ENCODE peak calls at places on chromosome 4, in seven cellular contexts. F is mucosa of descending colon; Z is activated CD4-positive, alpha-beta T cell treated with anti-CD3 and anti-CD28 coated beads, Interleukin-2, amount 10 ng/mL, durations not matched to agents 24 days and 14 days; V is fibroblast of the aortic adventitia; M is HEK293T; L is body of pancreas; P is activated naive CD8-positive, alpha-beta T cell treated with anti-CD3 and anti-CD28 coated beads, Interleukin-2, amount 50 U/mL, for 16 hours. C is an unnamed sample.

GRCh38 chr4:83320548-83320947 is 14.1 kb downstream of the HPSE start:
- DNase-seq in P (no peak), F (peak; percentile 36), M (no peak), L (peak; percentile 26), V (peak; percentile 32), Z (peak; percentile 67), C (no peak)

GRCh38 chr4:152680988-152681731 is 1.4 kb upstream of the TMEM154 start:
- DNase-seq in V (peak; percentile 28), Z (no peak), L (no peak), P (no peak), M (no peak), F (no peak), C (no peak)

GRCh38 chr4:76772498-76773106 is 125.3 kb downstream of the SOWAHB start:
- DNase-seq in L (no peak), M (no peak), F (no peak), Z (no peak), P (no peak), V (peak; percentile 85), C (no peak)

GRCh38 chr4:71559957-71560541 is 221.2 kb downstream of the SLC4A4 start:
- DNase-seq in V (peak; percentile 54), F (no peak), L (no peak), P (no peak), M (no peak), Z (no peak), C (no peak)

GRCh38 chr4:182449186-182449880 is 206.1 kb downstream of the TENM3 start:
- DNase-seq in Z (no peak), F (no peak), L (no peak), V (peak; percentile 26), M (peak; percentile 25), P (no peak), C (peak; percentile 70)

GRCh38 chr4:78152795-78153194 is 95.7 kb downstream of the FRAS1 start:
- DNase-seq in F (no peak), M (no peak), P (no peak), Z (no peak), V (no peak), L (no peak), C (no peak)

GRCh38 chr4:174996079-174996478 is 77.9 kb downstream of the ADAM29 start:
- DNase-seq in P (no peak), F (no peak), V (no peak), L (no peak), M (no peak), Z (no peak), C (no peak)

GRCh38 chr4:82721819-82722423 is 76.7 kb downstream of the SCD5 start:
- DNase-seq in Z (peak; percentile 76), M (no peak), F (no peak), V (peak; percentile 29), P (no peak), L (peak; percentile 62), C (peak; percentile 22)

GRCh38 chr4:186904104-186904503 is 180.4 kb upstream of the FAT1 start:
- DNase-seq in Z (no peak), V (peak; percentile 61), L (no peak), P (no peak), M (no peak), F (no peak), C (no peak)

GRCh38 chr4:168615294-168615693 is 118.4 kb downstream of the PALLD start:
- DNase-seq in M (no peak), F (no peak), L (no peak), V (peak; percentile 87), Z (no peak), P (no peak), C (no peak)